ENCODE peak calls at places on chromosomes 1 and 21, in seven cellular contexts. O is Panc1, V is K562, C is SK-N-SH, A is GM23338, W is HCT116, T is HepG2. N is an unnamed sample. For H3K27me3, the result is how much of the 10 kb centered on the place peaks cover.

GRCh38 chr21:16241500-16241963 is 511.8 kb downstream of the USP25 start:
- DNase-seq in O (no peak), C (no peak), T (no peak), W (no peak), A (peak), V (no peak), N (no peak)

GRCh38 chr21:41769521-41769920 is 2.7 kb upstream of the RIPK4 start:
- DNase-seq in T (no peak), C (no peak), O (no peak), A (no peak), W (no peak), V (no peak), N (no peak)

GRCh38 chr1:182217071-182217470 is 155.6 kb upstream of the ZNF648 start:
- DNase-seq in O (no peak), A (no peak), C (no peak), V (no peak), W (peak), T (no peak), N (no peak)

GRCh38 chr1:196412326-196412725 is 195.9 kb downstream of the KCNT2 start:
- DNase-seq in T (no peak), V (no peak), O (no peak), C (no peak), A (no peak), W (no peak), N (no peak)

GRCh38 chr1:7042322-7043231 is 257.3 kb downstream of the CAMTA1 start:
- DNase-seq in V (peak), C (peak), W (peak), T (peak), A (peak), O (peak), N (no peak)

GRCh38 chr1:67687649-67688048 is 2.6 kb downstream of the GADD45A start:
- DNase-seq in C (no peak), T (peak), V (no peak), O (no peak), A (no peak), W (no peak), N (peak)

GRCh38 chr21:15285567-15285966 is 220.8 kb upstream of the NRIP1 start:
- DNase-seq in T (no peak), A (no peak), O (no peak), W (no peak), C (no peak), V (no peak), N (no peak)

GRCh38 chr1:206470692-206471414 is 577 bp downstream of the IKBKE start:
- DNase-seq in W (no peak), C (no peak), V (no peak), T (peak), A (peak), O (no peak), N (peak)

GRCh38 chr1:64948905-64949833 is 17.2 kb downstream of the JAK1 start:
- DNase-seq in W (peak), C (no peak), T (no peak), O (no peak), A (peak), V (no peak), N (no peak)

GRCh38 chr1:21324368-21325137 is 34.3 kb upstream of the ECE1 start:
- DNase-seq in T (no peak), V (peak), A (no peak), C (peak), O (no peak), W (peak), N (peak)

GRCh38 chr1:25503551-25504426 is 39.6 kb upstream of the LDLRAP1 start:
- DNase-seq in A (peak), V (no peak), T (no peak), C (peak), W (peak), O (peak), N (peak)

GRCh38 chr1:151867785-151868403 is 14.4 kb upstream of the THEM5 start:
- DNase-seq in C (no peak), O (no peak), T (no peak), A (no peak), V (no peak), W (no peak), N (peak)

GRCh38 chr1:9427388-9427787 is 111.9 kb upstream of the SLC25A33 start:
- DNase-seq in T (no peak), A (no peak), V (no peak), C (no peak), W (no peak), O (no peak), N (no peak)

GRCh38 chr1:77652970-77653516 is 29.4 kb downstream of the ZZZ3 start:
- DNase-seq in T (no peak), V (no peak), A (no peak), O (no peak), C (no peak), W (no peak), N (no peak)

GRCh38 chr1:28775121-28775942 is 36.6 kb upstream of the OPRD1 start:
- DNase-seq in T (no peak), A (peak), W (no peak), O (no peak), V (peak), C (no peak), N (peak)

GRCh38 chr1:207304710-207305151 is 16.7 kb upstream of the CD55 start:
- DNase-seq in A (no peak), C (no peak), W (peak), O (peak), V (no peak), T (peak), N (no peak)

GRCh38 chr1:156943756-156944155 is 23.3 kb downstream of the LRRC71 start:
- DNase-seq in V (no peak), O (no peak), T (no peak), A (no peak), W (no peak), C (no peak), N (no peak)

GRCh38 chr1:174795806-174796205 is 203.9 kb upstream of the CACYBP start:
- DNase-seq in A (no peak), V (no peak), C (no peak), T (no peak), O (no peak), W (no peak), N (no peak)

GRCh38 chr1:209154916-209155315 is 428.6 kb upstream of the CAMK1G start:
- DNase-seq in V (no peak), C (no peak), W (no peak), A (no peak), O (no peak), T (no peak), N (no peak)

GRCh38 chr21:42392731-42393442 is 3.0 kb downstream of the TMPRSS3 start:
- DNase-seq in C (no peak), V (no peak), W (no peak), O (no peak), A (no peak), T (peak), N (no peak)

GRCh38 chr1:26290061-26290415 is 10.2 kb downstream of the SH3BGRL3 start:
- DNase-seq in O (no peak), V (no peak), C (no peak), T (no peak), W (no peak), A (no peak), N (peak)

GRCh38 chr1:112599513-112599912 is 19.4 kb downstream of the ST7L start:
- DNase-seq in C (no peak), O (no peak), V (no peak), T (no peak), W (no peak), A (no peak), N (no peak)

GRCh38 chr1:81549588-81550127 is 251.1 kb upstream of the ADGRL2 start:
- DNase-seq in C (peak), V (no peak), T (peak), W (no peak), A (peak), O (peak), N (no peak)

GRCh38 chr1:78607334-78607927 is 12.8 kb upstream of the IFI44L start:
- DNase-seq in T (no peak), O (no peak), C (peak), V (no peak), A (peak), W (peak), N (no peak)

GRCh38 chr21:33914188-33914587 is 1.4 kb downstream of the ATP5PO start:
- DNase-seq in A (no peak), W (no peak), T (no peak), V (no peak), O (no peak), C (no peak), N (no peak)

GRCh38 chr1:70509996-70510876 is 99.2 kb downstream of the CTH start:
- DNase-seq in T (peak), W (peak), C (peak), O (peak), A (peak), V (peak), N (peak)

GRCh38 chr1:8962812-8963669 is 17.4 kb downstream of the CA6 start:
- DNase-seq in V (peak), T (peak), W (peak), C (peak), O (no peak), A (peak), N (no peak)

GRCh38 chr1:75795703-75796193 is 934 bp upstream of the MSH4 start:
- DNase-seq in T (no peak), O (no peak), C (no peak), W (no peak), V (no peak), A (no peak), N (no peak)

GRCh38 chr1:15205586-15206346 is 41.3 kb upstream of the FHAD1 start:
- DNase-seq in T (no peak), W (no peak), V (no peak), C (no peak), O (no peak), A (no peak), N (no peak)

GRCh38 chr1:15198684-15199083 is 45.1 kb downstream of the TMEM51 start:
- DNase-seq in W (no peak), O (no peak), T (no peak), A (no peak), V (no peak), C (no peak), N (no peak)

GRCh38 chr1:15204931-15205330 is 42.1 kb upstream of the FHAD1 start:
- DNase-seq in A (no peak), O (no peak), V (no peak), T (no peak), W (no peak), C (no peak), N (no peak)

GRCh38 chr1:15201221-15201620 is 45.8 kb upstream of the FHAD1 start:
- DNase-seq in T (no peak), W (no peak), A (no peak), C (no peak), V (no peak), O (no peak), N (no peak)

GRCh38 chr1:15201849-15202551 is 45.0 kb upstream of the FHAD1 start:
- DNase-seq in A (no peak), C (no peak), W (no peak), O (no peak), T (no peak), V (no peak), N (no peak)
- TF ChIP-seq CTCF in A (no peak), C (no peak), W (no peak), O (no peak), T (no peak), V (no peak), N (no peak)

GRCh38 chr1:246003442-246003730 is 503.7 kb downstream of the SMYD3 start:
- DNase-seq in A (no peak), V (no peak), C (no peak), W (no peak), O (no peak), T (no peak), N (no peak)

GRCh38 chr1:246012271-246012854 is 494.7 kb downstream of the SMYD3 start:
- DNase-seq in C (peak), A (peak), T (peak), W (peak), O (peak), V (peak), N (peak)

GRCh38 chr1:246004281-246004680 is 502.8 kb downstream of the SMYD3 start:
- DNase-seq in A (no peak), W (no peak), C (no peak), O (no peak), T (no peak), V (no peak), N (no peak)

GRCh38 chr1:246005067-246005466 is 502.0 kb downstream of the SMYD3 start:
- DNase-seq in T (no peak), V (no peak), W (no peak), A (no peak), C (no peak), O (no peak), N (no peak)

GRCh38 chr1:246008256-246008901 is 498.7 kb downstream of the SMYD3 start:
- DNase-seq in O (no peak), T (no peak), C (no peak), V (no peak), W (no peak), A (no peak), N (no peak)
- TF ChIP-seq REST in O (no peak), T (no peak), C (no peak), V (no peak), W (no peak), A (no peak), N (no peak)

DNA sequence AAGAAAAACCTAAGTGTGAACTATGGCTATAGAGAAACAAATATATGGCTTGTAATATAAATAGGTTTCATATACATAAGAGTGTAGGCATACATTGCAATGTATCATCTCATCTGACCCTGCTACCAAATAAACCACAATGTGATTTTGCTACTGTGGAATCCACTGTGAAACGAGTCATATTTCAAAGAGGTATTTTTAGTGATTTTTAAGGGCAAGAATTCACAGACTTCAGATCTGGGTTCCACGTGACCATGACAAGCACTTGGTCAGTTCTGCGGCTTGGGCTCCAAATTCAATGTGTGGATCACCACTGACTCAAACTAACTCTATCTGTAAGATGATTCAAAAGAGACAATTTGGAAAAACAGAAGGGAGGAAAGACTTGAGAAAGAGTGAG is 147.0 kb upstream of the ERG start:
- DNase-seq in W (no peak), T (no peak), C (no peak), A (no peak), O (no peak), V (no peak), N (no peak)
- H3K27me3 ChIP-seq in W (under half), T (under half), C (under half), A (under half), O (under half), V (under half), N (under half)

GRCh38 chr1:169762699-169763098 is 28.8 kb upstream of the SELE start:
- DNase-seq in V (no peak), O (no peak), T (no peak), A (no peak), C (no peak), W (no peak), N (no peak)
- TF ChIP-seq CTCF in V (no peak), O (no peak), T (no peak), A (no peak), C (no peak), W (no peak), N (no peak)

GRCh38 chr1:74363220-74363619 is 128.0 kb downstream of the TNNI3K start:
- DNase-seq in A (no peak), C (peak), V (no peak), O (no peak), T (no peak), W (no peak), N (no peak)
- TF ChIP-seq REST in A (no peak), C (no peak), V (no peak), O (no peak), T (no peak), W (no peak), N (no peak)

GRCh38 chr1:197920345-197921117 is 3.4 kb downstream of the LHX9 start:
- DNase-seq in V (no peak), T (no peak), O (no peak), W (no peak), A (peak), C (no peak), N (no peak)

GRCh38 chr1:197919523-197920301 is 2.5 kb downstream of the LHX9 start:
- DNase-seq in C (peak), W (no peak), V (no peak), T (no peak), O (no peak), A (peak), N (no peak)

GRCh38 chr1:197917813-197918646 is 858 bp downstream of the LHX9 start:
- DNase-seq in C (peak), T (no peak), O (no peak), A (peak), W (no peak), V (no peak), N (no peak)

GRCh38 chr1:197917553-197917812 is 311 bp downstream of the LHX9 start:
- DNase-seq in V (no peak), A (no peak), T (no peak), O (no peak), W (no peak), C (no peak), N (no peak)

DNA sequence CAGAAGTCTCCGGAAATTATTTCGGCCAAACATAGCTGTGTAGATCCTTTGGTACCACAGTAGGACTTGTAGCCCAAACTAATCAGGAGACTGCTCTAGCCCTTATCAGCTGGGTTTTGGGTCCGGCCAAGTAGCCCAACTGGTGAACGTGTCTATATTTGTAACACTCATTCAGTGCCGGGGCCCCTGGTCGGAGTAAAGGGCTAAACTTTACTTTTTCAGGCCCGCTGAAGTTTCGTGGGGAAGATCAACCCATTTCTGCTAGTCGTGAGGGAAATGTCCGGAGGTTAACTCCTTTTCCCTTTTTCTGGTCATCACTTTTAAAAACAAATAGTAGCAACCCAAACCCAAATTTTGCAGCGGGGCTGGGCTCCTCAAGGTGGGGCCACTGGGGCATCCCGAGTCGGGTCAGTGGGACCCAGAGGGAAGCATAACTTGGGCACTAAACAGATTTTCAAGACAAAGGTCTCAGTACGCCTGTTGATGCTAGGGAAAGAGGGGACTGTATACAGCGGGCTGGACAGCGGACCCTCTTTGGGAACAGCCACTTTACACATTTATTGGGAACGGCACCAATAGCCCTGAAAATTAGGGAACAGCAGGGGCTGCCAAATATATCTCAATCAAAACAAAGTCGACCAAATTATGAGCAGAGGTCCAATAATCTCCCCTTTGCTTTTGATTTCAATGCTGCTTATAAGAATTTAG is 1.8 kb downstream of the LHX9 start:
- DNase-seq in A (no peak), T (no peak), V (no peak), W (no peak), C (peak), O (no peak), N (no peak)
- H3K27me3 ChIP-seq in A (half or more), T (half or more), V (half or more), W (under half), C (under half), O (under half), N (half or more)

DNA sequence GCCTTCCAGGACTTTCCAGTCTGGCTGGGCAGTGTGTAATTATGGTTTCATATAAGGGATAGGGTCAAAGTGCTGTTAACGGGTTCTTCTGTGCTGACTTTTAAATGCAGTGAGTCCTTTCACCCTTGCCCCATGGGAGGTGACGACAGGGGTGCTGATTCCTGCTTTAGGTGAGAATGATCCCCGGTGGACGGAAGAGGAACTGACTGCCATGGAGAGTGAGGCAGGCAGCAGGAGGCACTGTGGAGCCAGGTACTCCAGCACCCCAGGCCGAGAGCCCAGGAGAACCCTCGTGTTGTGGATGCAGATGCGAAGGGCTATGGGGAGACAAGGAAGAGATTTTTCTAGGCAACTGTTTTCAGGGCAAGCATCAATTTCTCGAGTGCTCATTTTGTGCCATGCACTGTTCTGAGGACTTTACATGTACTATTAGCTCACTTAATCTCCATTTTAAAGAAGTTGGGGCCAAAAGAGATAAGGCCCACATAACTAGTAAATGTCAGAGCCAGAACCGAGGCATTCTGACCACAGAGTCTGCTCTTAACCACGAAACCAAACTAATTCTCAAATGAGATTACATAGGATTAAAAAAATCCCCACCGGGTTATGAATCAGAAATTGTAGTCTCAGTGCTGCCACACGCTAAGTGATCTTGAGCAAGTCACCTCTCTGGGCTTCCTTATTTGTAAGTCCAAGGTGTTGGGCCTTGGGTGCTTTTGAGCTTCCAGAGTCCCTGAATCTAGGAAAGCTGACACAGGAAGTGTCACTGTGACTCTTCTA is 28.2 kb downstream of the STPG1 start:
- DNase-seq in T (no peak), C (no peak), O (no peak), V (peak), A (peak), W (no peak), N (no peak)
- TF ChIP-seq CTCF in T (peak), C (peak), O (peak), V (peak), A (peak), W (peak), N (peak)

GRCh38 chr1:36657826-36658225 is 175.1 kb upstream of the CSF3R start:
- DNase-seq in W (no peak), O (no peak), V (no peak), C (no peak), T (no peak), A (no peak), N (no peak)
- TF ChIP-seq REST in W (no peak), O (no peak), V (no peak), C (no peak), T (no peak), A (no peak), N (no peak)

GRCh38 chr1:31703431-31704260 is at the start of gene COL16A1:
- DNase-seq in C (peak), O (no peak), W (no peak), T (no peak), V (peak), A (peak), N (no peak)
- H3K27me3 ChIP-seq in C (under half), O (under half), W (under half), T (under half), V (under half), A (under half), N (under half)

DNA sequence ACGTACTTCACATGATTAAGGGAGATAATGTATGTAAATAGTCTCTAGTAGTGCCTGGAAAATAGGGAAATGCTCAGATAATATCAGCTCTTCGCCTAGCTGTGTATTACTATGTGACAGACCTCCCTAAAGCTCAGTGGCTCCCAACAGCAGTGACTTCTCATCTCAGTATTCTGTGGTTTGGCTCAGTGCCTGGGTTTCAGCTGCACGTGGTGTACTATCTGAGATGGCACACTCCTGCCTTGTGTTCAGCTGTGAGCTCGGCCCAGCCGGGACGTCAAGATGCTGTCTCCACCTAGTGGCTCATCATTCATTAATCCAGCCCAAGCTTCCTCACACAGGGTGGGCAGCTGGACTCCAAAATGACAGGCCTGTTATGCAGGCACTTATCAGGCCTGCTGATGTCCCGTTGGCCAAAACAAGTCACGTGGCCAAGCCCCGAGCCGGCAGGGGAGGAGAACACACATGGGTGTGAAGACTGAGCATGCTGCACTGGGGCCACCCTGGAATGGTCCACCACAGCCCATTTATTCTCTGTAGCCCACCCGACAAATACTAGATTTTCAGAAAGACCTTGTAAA is 17.8 kb downstream of the SLFNL1 start:
- DNase-seq in C (peak), V (peak), A (peak), T (peak), W (peak), O (peak), N (peak)
- TF ChIP-seq CTCF in C (peak), V (peak), A (peak), T (peak), W (peak), O (no peak), N (peak)